ENCODE peak calls at places on chromosomes 5 and 9, in six cellular contexts. V is breast epithelium, D is K562, S is H1, F is HCT116, T is transverse colon. N is an unnamed sample.

GRCh38 chr9:91694081-91694870 is 255.8 kb downstream of the ROR2 start:
- DNase-seq in D (no peak), S (no peak), V (no peak), T (no peak), F (no peak), N (no peak)

GRCh38 chr5:136001531-136001930 is 27.3 kb upstream of the TGFBI start:
- DNase-seq in D (no peak), T (no peak), S (no peak), V (no peak), F (no peak), N (no peak)

GRCh38 chr5:91937121-91937520 is 554.0 kb upstream of the ARRDC3 start:
- DNase-seq in V (no peak), D (no peak), S (no peak), F (no peak), T (no peak), N (no peak)

GRCh38 chr5:57834829-57835554 is 352.4 kb upstream of the ACTBL2 start:
- DNase-seq in S (peak; percentile 46), V (no peak), F (no peak), D (no peak), T (no peak), N (no peak)

GRCh38 chr5:103340717-103341397 is 82.3 kb downstream of the MACIR start:
- DNase-seq in T (no peak), F (no peak), V (no peak), S (no peak), D (peak; percentile 9), N (peak; percentile 1)

GRCh38 chr9:91720746-91721705 is 229.0 kb downstream of the ROR2 start:
- DNase-seq in D (no peak), T (no peak), F (no peak), V (no peak), S (no peak), N (peak; percentile 48)

GRCh38 chr5:32583582-32584232 is 1.6 kb upstream of the SUB1 start:
- DNase-seq in T (peak; percentile 56), S (no peak), D (no peak), F (no peak), V (no peak), N (no peak)

GRCh38 chr5:132510076-132510475 is 19.5 kb upstream of the IRF1 start:
- DNase-seq in T (no peak), F (no peak), V (no peak), D (no peak), S (no peak), N (no peak)

GRCh38 chr9:133513214-133514088 is 11.3 kb downstream of the MYMK start:
- DNase-seq in D (no peak), F (no peak), V (no peak), T (no peak), S (no peak), N (no peak)

GRCh38 chr9:107999011-107999410 is 509.4 kb upstream of the KLF4 start:
- DNase-seq in F (peak; percentile 15), T (no peak), D (no peak), S (peak; percentile 48), V (no peak), N (no peak)

GRCh38 chr9:116274293-116274692 is 120.7 kb downstream of the PAPPA start:
- DNase-seq in T (no peak), F (no peak), S (no peak), V (no peak), D (no peak), N (no peak)

GRCh38 chr5:13994606-13995336 is 50.3 kb upstream of the DNAH5 start:
- DNase-seq in T (no peak), F (no peak), V (no peak), S (no peak), D (no peak), N (no peak)

GRCh38 chr5:31464081-31464480 is 67.8 kb downstream of the DROSHA start:
- DNase-seq in D (no peak), S (no peak), T (no peak), V (no peak), F (no peak), N (no peak)

GRCh38 chr5:58972301-58972700 is 389.4 kb downstream of the RAB3C start:
- DNase-seq in F (no peak), V (no peak), D (no peak), S (no peak), T (no peak), N (no peak)

GRCh38 chr5:61933787-61934626 is 372.0 kb upstream of the KIF2A start:
- DNase-seq in T (peak; percentile 58), V (no peak), S (peak; percentile 69), D (peak; percentile 29), F (peak; percentile 34), N (no peak)

GRCh38 chr9:87428659-87429058 is 69.0 kb upstream of the DAPK1 start:
- DNase-seq in T (no peak), S (no peak), F (no peak), D (no peak), V (no peak), N (no peak)

GRCh38 chr5:145062280-145062679 is 772.9 kb downstream of the PRELID2 start:
- DNase-seq in T (no peak), F (no peak), S (no peak), D (no peak), V (no peak), N (no peak)

GRCh38 chr9:5392285-5392684 is 45.4 kb downstream of the PLGRKT start:
- DNase-seq in F (no peak), D (no peak), V (no peak), S (no peak), T (no peak), N (no peak)

GRCh38 chr5:158814521-158814920 is 285.2 kb downstream of the EBF1 start:
- DNase-seq in F (no peak), V (no peak), S (no peak), D (no peak), T (no peak), N (no peak)

GRCh38 chr5:139388198-139388821 is 1.4 kb downstream of the MZB1 start:
- DNase-seq in S (no peak), T (peak; percentile 86), F (no peak), V (peak; percentile 80), D (no peak), N (no peak)

DNA sequence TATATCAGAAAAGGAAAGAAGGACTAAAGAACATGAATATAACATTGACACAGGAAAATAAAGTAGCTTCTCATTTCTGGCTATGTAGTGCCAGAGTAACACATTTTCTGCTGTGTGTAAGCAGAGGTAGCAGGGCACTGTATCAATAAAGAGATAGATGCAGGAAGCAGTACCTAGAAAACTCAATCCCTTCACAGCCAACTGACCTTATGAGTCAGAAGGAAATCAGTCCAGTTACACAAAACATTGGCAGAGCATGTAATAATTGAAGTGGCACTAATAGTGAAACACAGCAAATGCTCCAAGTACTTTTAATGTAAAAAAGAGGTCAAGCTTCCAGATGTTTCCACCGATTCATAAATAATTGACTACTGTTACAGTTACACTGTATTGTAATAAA is 706.6 kb downstream of the EFNA5 start:
- DNase-seq in S (no peak), D (no peak), T (no peak), F (no peak), V (no peak), N (no peak)
- TF ChIP-seq POLR2AphosphoS5 in S (no peak), D (no peak), T (no peak), F (no peak), V (no peak), N (no peak)

GRCh38 chr9:136840140-136840876 is 2.0 kb upstream of the AJM1 start:
- DNase-seq in V (no peak), S (no peak), T (no peak), D (peak; percentile 77), F (no peak), N (no peak)

GRCh38 chr9:136838314-136839228 is 3.7 kb upstream of the AJM1 start:
- DNase-seq in S (no peak), T (no peak), V (no peak), F (no peak), D (no peak), N (no peak)

GRCh38 chr9:136839229-136840139 is 2.8 kb upstream of the AJM1 start:
- DNase-seq in T (no peak), V (no peak), D (no peak), F (no peak), S (no peak), N (no peak)

GRCh38 chr9:136837146-136837855 is 5.0 kb upstream of the AJM1 start:
- DNase-seq in S (no peak), F (no peak), V (no peak), D (no peak), T (no peak), N (no peak)

GRCh38 chr9:136840877-136841645 is 1.2 kb upstream of the AJM1 start:
- DNase-seq in V (no peak), T (peak; percentile 81), D (no peak), F (no peak), S (peak; percentile 70), N (no peak)
- TF ChIP-seq POLR2A in V (no peak), T (peak; percentile 49), D (peak; percentile 77), F (no peak), S (no peak), N (no peak)

DNA sequence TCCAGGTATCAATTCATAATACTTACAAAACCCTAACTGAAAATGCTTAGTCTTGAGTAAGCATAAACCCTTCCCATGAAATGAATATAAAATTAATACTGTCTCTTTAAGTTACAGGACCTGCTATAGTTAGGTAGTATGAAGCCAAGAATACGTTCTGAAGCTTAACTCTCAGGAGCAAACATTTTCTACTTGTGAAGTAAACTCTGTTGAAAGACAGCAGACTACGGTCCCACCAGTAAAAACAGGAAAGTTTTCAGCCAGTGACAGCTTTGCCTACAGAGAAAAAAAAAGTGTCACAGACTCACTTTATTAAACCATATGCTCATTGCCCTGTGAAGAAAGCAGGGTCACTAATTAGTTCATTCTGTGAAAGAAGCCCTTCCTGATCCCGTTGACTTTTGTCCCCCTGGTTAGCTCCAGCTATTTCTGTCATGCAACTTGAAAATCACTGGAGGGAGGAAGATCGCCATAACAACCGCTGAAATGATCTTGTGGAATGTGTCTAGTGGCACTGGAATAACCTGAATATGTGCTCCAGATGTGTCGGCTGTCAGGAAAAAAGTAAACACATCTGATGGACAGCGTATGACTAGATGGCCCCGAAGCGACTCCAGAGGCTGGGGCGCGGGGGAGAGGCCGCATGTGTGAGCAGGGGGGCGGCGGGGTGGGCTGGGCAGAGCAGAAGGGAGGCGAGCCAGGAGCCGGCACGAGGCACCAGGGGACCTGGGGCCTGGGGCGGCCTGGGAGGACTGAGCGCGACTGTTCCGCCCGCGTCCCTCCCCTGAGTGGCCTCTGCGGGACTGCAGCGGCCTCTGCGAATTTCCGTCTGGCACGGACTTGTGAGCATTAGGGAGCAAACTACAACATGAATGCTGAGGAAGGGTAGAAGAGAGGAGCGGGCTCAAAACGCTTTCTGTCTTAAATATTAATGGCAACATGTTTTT is 41.9 kb downstream of the BNC2 start:
- DNase-seq in T (peak; percentile 18), F (no peak), S (peak; percentile 58), V (no peak), D (no peak), N (no peak)
- TF ChIP-seq POLR2AphosphoS5 in T (no peak), F (no peak), S (no peak), V (peak; percentile 24), D (no peak), N (no peak)

DNA sequence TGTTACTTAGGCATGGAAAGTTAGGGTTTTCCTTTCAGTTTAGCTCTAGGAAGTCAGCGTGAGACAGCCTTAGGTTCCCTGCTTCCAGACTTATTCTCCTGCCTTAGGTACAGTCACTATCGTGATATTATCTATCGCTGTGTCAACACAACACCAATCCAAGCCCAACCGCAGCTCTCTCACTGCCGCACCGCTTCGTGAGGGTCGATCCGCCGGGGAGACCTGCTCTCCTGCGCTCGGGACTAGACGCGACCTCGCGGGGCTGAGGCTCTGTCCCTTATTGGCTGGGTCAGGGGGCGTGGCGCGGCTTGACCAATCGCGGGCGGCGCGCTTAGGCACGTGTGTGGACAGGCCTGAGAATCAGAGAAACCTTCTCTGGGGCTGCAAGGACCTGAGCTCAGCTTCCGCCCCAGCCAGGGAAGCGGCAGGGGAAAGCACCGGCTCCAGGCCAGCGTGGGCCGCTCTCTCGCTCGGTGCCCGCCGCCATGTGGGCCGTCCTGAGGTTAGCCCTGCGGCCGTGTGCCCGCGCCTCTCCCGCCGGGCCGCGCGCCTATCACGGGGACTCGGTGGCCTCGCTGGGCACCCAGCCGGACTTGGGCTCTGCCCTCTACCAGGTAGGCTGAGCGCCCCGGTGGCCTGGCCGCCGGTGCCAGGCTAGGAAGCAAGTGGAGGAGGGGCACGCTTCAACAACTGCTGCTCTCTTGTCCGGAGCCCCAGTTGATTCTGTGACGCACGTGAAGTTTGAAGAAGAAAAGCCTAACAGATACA is at the start of gene MCCC2:
- DNase-seq in V (peak; percentile 97), D (peak; percentile 96), T (peak; percentile 98), F (peak; percentile 83), S (peak; percentile 98), N (peak; percentile 89)
- TF ChIP-seq POLR2A in V (peak; percentile 46), D (peak; percentile 95), T (peak; percentile 77), F (peak; percentile 68), S (peak; percentile 93), N (peak; percentile 96)